ENCODE peak calls at places on chromosomes 2 and 18, in seven cellular contexts. One of them, this sample, is unnamed.

GRCh38 chr18:2994603-2995432 is 18.1 kb downstream of the LPIN2 start:
- DNase-seq in upper lobe of right lung: no peak
- DNase-seq in right cardiac atrium: no peak
- DNase-seq in AG10803: peak
- DNase-seq in suprapubic skin: no peak
- DNase-seq in neural progenitor cell: no peak
- DNase-seq in AG04450: no peak
- DNase-seq in this sample: no peak

GRCh38 chr2:74264281-74264680 is 65.9 kb downstream of the MTHFD2 start:
- DNase-seq in upper lobe of right lung: no peak
- DNase-seq in right cardiac atrium: no peak
- DNase-seq in AG10803: no peak
- DNase-seq in suprapubic skin: no peak
- DNase-seq in neural progenitor cell: no peak
- DNase-seq in AG04450: no peak
- DNase-seq in this sample: no peak

GRCh38 chr2:6310186-6310909 is 555.4 kb downstream of the CMPK2 start:
- DNase-seq in upper lobe of right lung: no peak
- DNase-seq in right cardiac atrium: no peak
- DNase-seq in AG10803: no peak
- DNase-seq in suprapubic skin: no peak
- DNase-seq in neural progenitor cell: no peak
- DNase-seq in AG04450: no peak
- DNase-seq in this sample: no peak

GRCh38 chr2:160561551-160562280 is 68.1 kb upstream of the RBMS1 start:
- DNase-seq in upper lobe of right lung: no peak
- DNase-seq in right cardiac atrium: no peak
- DNase-seq in AG10803: peak
- DNase-seq in suprapubic skin: no peak
- DNase-seq in neural progenitor cell: no peak
- DNase-seq in AG04450: peak
- DNase-seq in this sample: no peak

GRCh38 chr18:3903341-3903740 is 453.4 kb downstream of the TGIF1 start:
- DNase-seq in upper lobe of right lung: no peak
- DNase-seq in right cardiac atrium: no peak
- DNase-seq in AG10803: peak
- DNase-seq in suprapubic skin: no peak
- DNase-seq in neural progenitor cell: no peak
- DNase-seq in AG04450: peak
- DNase-seq in this sample: no peak

GRCh38 chr2:54629914-54630609 is 93.4 kb upstream of the EML6 start:
- DNase-seq in upper lobe of right lung: peak
- DNase-seq in right cardiac atrium: peak
- DNase-seq in AG10803: peak
- DNase-seq in suprapubic skin: no peak
- DNase-seq in neural progenitor cell: no peak
- DNase-seq in AG04450: no peak
- DNase-seq in this sample: no peak

GRCh38 chr2:134334542-134335353 is 80.9 kb downstream of the MGAT5 start:
- DNase-seq in upper lobe of right lung: no peak
- DNase-seq in right cardiac atrium: no peak
- DNase-seq in AG10803: no peak
- DNase-seq in suprapubic skin: no peak
- DNase-seq in neural progenitor cell: no peak
- DNase-seq in AG04450: no peak
- DNase-seq in this sample: no peak

GRCh38 chr18:8397034-8397433 is 212.2 kb upstream of the RAB12 start:
- DNase-seq in upper lobe of right lung: no peak
- DNase-seq in right cardiac atrium: no peak
- DNase-seq in AG10803: no peak
- DNase-seq in suprapubic skin: no peak
- DNase-seq in neural progenitor cell: no peak
- DNase-seq in AG04450: no peak
- DNase-seq in this sample: no peak

GRCh38 chr2:18940184-18940583 is 350.8 kb upstream of the NT5C1B start:
- DNase-seq in upper lobe of right lung: no peak
- DNase-seq in right cardiac atrium: no peak
- DNase-seq in AG10803: no peak
- DNase-seq in suprapubic skin: no peak
- DNase-seq in neural progenitor cell: no peak
- DNase-seq in AG04450: no peak
- DNase-seq in this sample: no peak

GRCh38 chr2:119197529-119198266 is 25.9 kb upstream of the STEAP3 start:
- DNase-seq in upper lobe of right lung: no peak
- DNase-seq in right cardiac atrium: no peak
- DNase-seq in AG10803: peak
- DNase-seq in suprapubic skin: no peak
- DNase-seq in neural progenitor cell: no peak
- DNase-seq in AG04450: no peak
- DNase-seq in this sample: no peak

GRCh38 chr2:3179208-3179607 is 198.4 kb downstream of the EIPR1 start:
- DNase-seq in upper lobe of right lung: no peak
- DNase-seq in right cardiac atrium: no peak
- DNase-seq in AG10803: no peak
- DNase-seq in suprapubic skin: no peak
- DNase-seq in neural progenitor cell: peak
- DNase-seq in AG04450: no peak
- DNase-seq in this sample: no peak

GRCh38 chr2:198314559-198315153 is 510.3 kb downstream of the PLCL1 start:
- DNase-seq in upper lobe of right lung: no peak
- DNase-seq in right cardiac atrium: no peak
- DNase-seq in AG10803: peak
- DNase-seq in suprapubic skin: no peak
- DNase-seq in neural progenitor cell: peak
- DNase-seq in AG04450: peak
- DNase-seq in this sample: no peak

GRCh38 chr2:125371867-125372266 is 1284.1 kb upstream of the GYPC start:
- DNase-seq in upper lobe of right lung: no peak
- DNase-seq in right cardiac atrium: no peak
- DNase-seq in AG10803: no peak
- DNase-seq in suprapubic skin: no peak
- DNase-seq in neural progenitor cell: no peak
- DNase-seq in AG04450: no peak
- DNase-seq in this sample: no peak

GRCh38 chr18:49994410-49994809 is 181.1 kb upstream of the ACAA2 start:
- DNase-seq in upper lobe of right lung: no peak
- DNase-seq in right cardiac atrium: no peak
- DNase-seq in AG10803: no peak
- DNase-seq in suprapubic skin: no peak
- DNase-seq in neural progenitor cell: no peak
- DNase-seq in AG04450: no peak
- DNase-seq in this sample: no peak

GRCh38 chr2:85418132-85419008 is at the start of gene SH2D6:
- DNase-seq in upper lobe of right lung: peak
- DNase-seq in right cardiac atrium: peak
- DNase-seq in AG10803: peak
- DNase-seq in suprapubic skin: peak
- DNase-seq in neural progenitor cell: peak
- DNase-seq in AG04450: peak
- DNase-seq in this sample: peak

GRCh38 chr2:234640657-234641056 is 143.8 kb upstream of the ARL4C start:
- DNase-seq in upper lobe of right lung: no peak
- DNase-seq in right cardiac atrium: no peak
- DNase-seq in AG10803: no peak
- DNase-seq in suprapubic skin: no peak
- DNase-seq in neural progenitor cell: no peak
- DNase-seq in AG04450: no peak
- DNase-seq in this sample: no peak

GRCh38 chr2:69997296-69998184 is 36.1 kb upstream of the ASPRV1 start:
- DNase-seq in upper lobe of right lung: no peak
- DNase-seq in right cardiac atrium: no peak
- DNase-seq in AG10803: peak
- DNase-seq in suprapubic skin: peak
- DNase-seq in neural progenitor cell: no peak
- DNase-seq in AG04450: no peak
- DNase-seq in this sample: no peak

GRCh38 chr18:34787931-34788532 is 77.9 kb downstream of the DTNA start:
- DNase-seq in upper lobe of right lung: no peak
- DNase-seq in right cardiac atrium: no peak
- DNase-seq in AG10803: peak
- DNase-seq in suprapubic skin: no peak
- DNase-seq in neural progenitor cell: peak
- DNase-seq in AG04450: no peak
- DNase-seq in this sample: no peak

DNA sequence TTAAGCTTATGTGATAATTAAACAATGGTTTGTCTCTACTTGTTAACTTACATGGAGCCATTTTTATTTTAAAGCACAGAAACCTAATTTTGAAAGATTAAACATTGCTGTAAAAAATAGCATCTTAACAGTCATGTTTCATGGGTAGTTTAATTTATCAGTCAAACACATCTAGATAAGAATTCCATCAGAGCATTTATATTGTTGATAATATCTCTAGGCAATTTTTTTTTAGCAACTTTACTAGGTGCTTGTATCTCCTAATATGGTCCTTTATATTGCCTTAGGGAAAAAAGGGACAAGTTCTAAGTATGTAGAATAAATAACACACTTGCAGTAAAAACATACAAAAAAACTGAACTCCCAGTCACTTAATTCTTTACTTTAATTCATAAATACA is 853 bp downstream of the CSRNP3 start:
- DNase-seq in upper lobe of right lung: no peak
- DNase-seq in right cardiac atrium: no peak
- DNase-seq in AG10803: no peak
- DNase-seq in suprapubic skin: no peak
- DNase-seq in neural progenitor cell: no peak
- DNase-seq in AG04450: no peak
- DNase-seq in this sample: no peak
- H3K4me3 ChIP-seq in upper lobe of right lung: peak
- H3K4me3 ChIP-seq in right cardiac atrium: peak
- H3K4me3 ChIP-seq in AG10803: no peak
- H3K4me3 ChIP-seq in suprapubic skin: peak
- H3K4me3 ChIP-seq in neural progenitor cell: peak
- H3K4me3 ChIP-seq in AG04450: no peak
- H3K4me3 ChIP-seq in this sample: peak

GRCh38 chr2:176895158-176895557 is 317.4 kb upstream of the HNRNPA3 start:
- DNase-seq in upper lobe of right lung: no peak
- DNase-seq in right cardiac atrium: no peak
- DNase-seq in AG10803: no peak
- DNase-seq in suprapubic skin: no peak
- DNase-seq in neural progenitor cell: no peak
- DNase-seq in AG04450: no peak
- DNase-seq in this sample: no peak

GRCh38 chr2:176891105-176891504 is 321.5 kb upstream of the HNRNPA3 start:
- DNase-seq in upper lobe of right lung: no peak
- DNase-seq in right cardiac atrium: no peak
- DNase-seq in AG10803: no peak
- DNase-seq in suprapubic skin: no peak
- DNase-seq in neural progenitor cell: no peak
- DNase-seq in AG04450: no peak
- DNase-seq in this sample: no peak

GRCh38 chr2:176892818-176893217 is 319.8 kb upstream of the HNRNPA3 start:
- DNase-seq in upper lobe of right lung: no peak
- DNase-seq in right cardiac atrium: no peak
- DNase-seq in AG10803: no peak
- DNase-seq in suprapubic skin: no peak
- DNase-seq in neural progenitor cell: no peak
- DNase-seq in AG04450: no peak
- DNase-seq in this sample: no peak

DNA sequence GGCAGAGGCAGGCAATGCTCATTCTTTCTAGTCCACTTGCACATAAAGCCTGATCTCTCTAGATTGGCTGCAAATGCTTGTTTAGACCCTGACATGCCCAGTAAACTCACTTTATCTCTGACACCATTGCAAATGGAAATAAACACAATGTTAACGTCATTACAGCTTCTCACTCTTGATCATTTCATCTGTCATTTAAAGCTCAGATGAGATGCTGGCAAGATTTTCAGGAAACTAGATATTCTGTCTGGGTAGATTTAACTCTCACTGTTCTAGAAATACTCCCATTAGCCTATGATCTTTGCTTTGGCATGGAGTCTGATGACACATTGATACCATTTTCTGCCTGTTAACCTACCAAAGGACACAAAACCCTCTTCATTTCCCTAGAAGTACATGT is 320.7 kb upstream of the HNRNPA3 start:
- DNase-seq in upper lobe of right lung: no peak
- DNase-seq in right cardiac atrium: no peak
- DNase-seq in AG10803: no peak
- DNase-seq in suprapubic skin: no peak
- DNase-seq in neural progenitor cell: no peak
- DNase-seq in AG04450: no peak
- DNase-seq in this sample: no peak
- H3K4me3 ChIP-seq in upper lobe of right lung: no peak
- H3K4me3 ChIP-seq in right cardiac atrium: no peak
- H3K4me3 ChIP-seq in AG10803: no peak
- H3K4me3 ChIP-seq in suprapubic skin: no peak
- H3K4me3 ChIP-seq in neural progenitor cell: no peak
- H3K4me3 ChIP-seq in AG04450: no peak
- H3K4me3 ChIP-seq in this sample: no peak

GRCh38 chr2:166376873-166377272 is 1.1 kb upstream of the SCN9A start:
- DNase-seq in upper lobe of right lung: no peak
- DNase-seq in right cardiac atrium: no peak
- DNase-seq in AG10803: no peak
- DNase-seq in suprapubic skin: no peak
- DNase-seq in neural progenitor cell: no peak
- DNase-seq in AG04450: no peak
- DNase-seq in this sample: no peak
- H3K4me3 ChIP-seq in upper lobe of right lung: peak
- H3K4me3 ChIP-seq in right cardiac atrium: no peak
- H3K4me3 ChIP-seq in AG10803: no peak
- H3K4me3 ChIP-seq in suprapubic skin: peak
- H3K4me3 ChIP-seq in neural progenitor cell: peak
- H3K4me3 ChIP-seq in AG04450: no peak
- H3K4me3 ChIP-seq in this sample: peak

GRCh38 chr2:24513672-24514071 is 22.6 kb downstream of the NCOA1 start:
- DNase-seq in upper lobe of right lung: no peak
- DNase-seq in right cardiac atrium: no peak
- DNase-seq in AG10803: no peak
- DNase-seq in suprapubic skin: no peak
- DNase-seq in neural progenitor cell: no peak
- DNase-seq in AG04450: no peak
- DNase-seq in this sample: no peak

GRCh38 chr2:24512404-24512803 is 21.4 kb downstream of the NCOA1 start:
- DNase-seq in upper lobe of right lung: no peak
- DNase-seq in right cardiac atrium: no peak
- DNase-seq in AG10803: no peak
- DNase-seq in suprapubic skin: no peak
- DNase-seq in neural progenitor cell: no peak
- DNase-seq in AG04450: no peak
- DNase-seq in this sample: no peak

GRCh38 chr2:24511894-24512293 is 20.8 kb downstream of the NCOA1 start:
- DNase-seq in upper lobe of right lung: no peak
- DNase-seq in right cardiac atrium: no peak
- DNase-seq in AG10803: no peak
- DNase-seq in suprapubic skin: no peak
- DNase-seq in neural progenitor cell: no peak
- DNase-seq in AG04450: no peak
- DNase-seq in this sample: no peak

GRCh38 chr2:24513266-24513665 is 22.2 kb downstream of the NCOA1 start:
- DNase-seq in upper lobe of right lung: no peak
- DNase-seq in right cardiac atrium: no peak
- DNase-seq in AG10803: peak
- DNase-seq in suprapubic skin: no peak
- DNase-seq in neural progenitor cell: no peak
- DNase-seq in AG04450: no peak
- DNase-seq in this sample: no peak

DNA sequence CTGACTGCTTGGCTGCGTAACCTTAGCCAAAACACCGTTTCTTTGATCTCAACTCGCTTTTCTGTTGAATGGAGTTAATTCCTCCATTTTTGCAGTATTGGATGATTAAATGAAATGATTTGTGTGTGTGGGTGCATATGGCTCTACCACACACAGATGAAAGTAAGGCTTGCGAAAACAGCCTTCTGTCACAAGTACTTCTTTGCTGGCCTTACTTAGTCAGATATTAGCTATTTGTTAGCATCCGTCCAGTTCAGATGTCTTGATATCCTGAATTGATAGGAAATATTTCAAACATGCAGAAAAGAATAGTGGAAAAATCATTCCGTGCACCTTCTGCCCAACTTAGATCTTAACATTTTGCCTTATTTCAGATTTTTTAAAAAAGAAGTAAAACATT is 21.8 kb downstream of the NCOA1 start:
- DNase-seq in upper lobe of right lung: no peak
- DNase-seq in right cardiac atrium: no peak
- DNase-seq in AG10803: peak
- DNase-seq in suprapubic skin: no peak
- DNase-seq in neural progenitor cell: no peak
- DNase-seq in AG04450: no peak
- DNase-seq in this sample: no peak
- H3K4me3 ChIP-seq in upper lobe of right lung: no peak
- H3K4me3 ChIP-seq in right cardiac atrium: no peak
- H3K4me3 ChIP-seq in AG10803: no peak
- H3K4me3 ChIP-seq in suprapubic skin: no peak
- H3K4me3 ChIP-seq in neural progenitor cell: no peak
- H3K4me3 ChIP-seq in AG04450: no peak
- H3K4me3 ChIP-seq in this sample: no peak